ENCODE peak calls at places on chromosomes 3 and 15, in nine cellular contexts. L, M, N, J, B, I, T, R and W are unnamed samples.
A peak's percentile ranks its signal among the peaks of the same experiment; 100 is the strongest.

GRCh38 chr15:84570164-84570692 is 30.6 kb upstream of the ZSCAN2 start:
- DNase-seq in B (peak; percentile 61), R (peak; percentile 29), I (peak; percentile 72), J (no peak), L (no peak), N (no peak), T (no peak), M (peak; percentile 36), W (no peak)

GRCh38 chr3:33277193-33277882 is at the start of gene FBXL2:
- DNase-seq in T (peak; percentile 39), B (peak; percentile 45), M (peak; percentile 13), N (peak; percentile 65), R (no peak), J (peak; percentile 78), L (peak; percentile 56), I (peak; percentile 98), W (peak; percentile 73)

GRCh38 chr3:48739617-48739954 is 22.6 kb upstream of the IP6K2 start:
- DNase-seq in N (no peak), M (no peak), T (no peak), I (no peak), R (no peak), L (no peak), B (no peak), J (no peak), W (no peak)

GRCh38 chr15:61186905-61187865 is 41.9 kb downstream of the RORA start:
- DNase-seq in T (no peak), J (no peak), B (no peak), L (no peak), N (no peak), R (no peak), M (no peak), I (no peak), W (no peak)

GRCh38 chr15:94336817-94337537 is 105.6 kb downstream of the MCTP2 start:
- DNase-seq in T (no peak), I (no peak), N (no peak), M (no peak), R (no peak), L (no peak), B (no peak), J (no peak), W (no peak)

GRCh38 chr3:52012699-52013098 is 17.0 kb upstream of the RPL29 start:
- DNase-seq in M (no peak), T (no peak), N (no peak), L (no peak), B (no peak), R (no peak), I (no peak), J (no peak), W (no peak)

GRCh38 chr3:161149529-161149928 is 44.4 kb upstream of the B3GALNT1 start:
- DNase-seq in I (no peak), B (no peak), T (no peak), R (no peak), J (no peak), L (no peak), N (peak; percentile 79), M (no peak), W (no peak)

GRCh38 chr15:75578206-75578947 is 738 bp downstream of the PTPN9 start:
- DNase-seq in I (peak; percentile 64), B (peak; percentile 42), T (no peak), M (no peak), R (no peak), L (no peak), N (no peak), J (no peak), W (peak; percentile 31)

GRCh38 chr3:184554470-184554869 is 7.1 kb upstream of the EPHB3 start:
- DNase-seq in N (no peak), I (no peak), T (no peak), R (no peak), B (no peak), L (no peak), M (no peak), J (no peak), W (no peak)

GRCh38 chr3:97970131-97970530 is 2.1 kb downstream of the RIOX2 start:
- DNase-seq in T (no peak), M (no peak), R (no peak), J (no peak), N (no peak), L (no peak), B (no peak), I (no peak), W (no peak)

GRCh38 chr15:70341566-70341965 is 243.8 kb upstream of the TLE3 start:
- DNase-seq in T (no peak), B (no peak), N (no peak), M (no peak), J (no peak), L (no peak), I (peak; percentile 52), R (no peak), W (no peak)

GRCh38 chr3:110413807-110414748 is 657.5 kb upstream of the NECTIN3 start:
- DNase-seq in B (no peak), J (no peak), L (no peak), M (no peak), T (no peak), R (no peak), N (peak; percentile 40), I (no peak), W (no peak)

GRCh38 chr3:930866-931265 is 162.0 kb upstream of the CNTN6 start:
- DNase-seq in J (no peak), B (no peak), I (no peak), N (no peak), T (no peak), R (no peak), L (no peak), M (no peak), W (no peak)

GRCh38 chr3:195905970-195906864 is 2.1 kb downstream of the TNK2 start:
- DNase-seq in J (peak; percentile 17), M (no peak), I (no peak), R (no peak), L (peak; percentile 65), B (no peak), N (peak; percentile 63), T (peak; percentile 39), W (peak; percentile 68)

GRCh38 chr3:69433016-69433937 is 47.4 kb upstream of the FRMD4B start:
- DNase-seq in R (no peak), I (no peak), M (no peak), T (no peak), N (no peak), J (no peak), B (peak; percentile 15), L (no peak), W (no peak)

GRCh38 chr3:63015614-63016016 is 140.4 kb upstream of the CADPS start:
- DNase-seq in B (no peak), J (no peak), R (no peak), I (peak; percentile 96), T (no peak), L (no peak), M (no peak), N (peak; percentile 4), W (no peak)

GRCh38 chr15:47987908-47988532 is 132.8 kb upstream of the SLC24A5 start:
- DNase-seq in R (no peak), T (peak; percentile 41), J (peak; percentile 70), M (peak; percentile 71), N (peak; percentile 65), I (peak; percentile 58), L (peak; percentile 46), B (no peak), W (peak; percentile 62)

GRCh38 chr3:14244521-14244920 is 65.9 kb downstream of the LSM3 start:
- DNase-seq in L (no peak), R (no peak), J (no peak), T (no peak), I (peak; percentile 22), M (no peak), B (no peak), N (no peak), W (no peak)

GRCh38 chr15:68693071-68693470 is 114.3 kb downstream of the CORO2B start:
- DNase-seq in L (no peak), N (peak; percentile 27), B (no peak), R (no peak), T (no peak), J (no peak), M (peak; percentile 51), I (no peak), W (no peak)

GRCh38 chr15:100714034-100714748 is 111.8 kb downstream of the ASB7 start:
- DNase-seq in N (no peak), L (no peak), T (no peak), R (no peak), B (no peak), M (no peak), J (no peak), I (no peak), W (no peak)

GRCh38 chr15:27872355-27872754 is 226.8 kb downstream of the OCA2 start:
- DNase-seq in I (no peak), J (no peak), M (no peak), B (no peak), L (no peak), N (no peak), T (no peak), R (no peak), W (no peak)

GRCh38 chr3:96843505-96844203 is 29.3 kb downstream of the EPHA6 start:
- DNase-seq in M (no peak), I (no peak), R (no peak), B (no peak), L (no peak), T (no peak), J (no peak), N (no peak), W (peak; percentile 3)

GRCh38 chr3:43328653-43329052 is 42.3 kb downstream of the SNRK start:
- DNase-seq in R (no peak), I (no peak), M (no peak), T (no peak), N (no peak), B (no peak), J (no peak), L (no peak), W (no peak)

GRCh38 chr15:77012868-77013267 is 17.9 kb downstream of the PSTPIP1 start:
- DNase-seq in L (no peak), R (no peak), N (no peak), B (peak; percentile 48), J (no peak), T (no peak), I (no peak), M (no peak), W (no peak)

GRCh38 chr3:122941233-122942206 is 86.0 kb downstream of the SEMA5B start:
- DNase-seq in T (no peak), I (no peak), J (no peak), R (no peak), L (no peak), B (no peak), N (no peak), M (peak; percentile 33), W (no peak)

GRCh38 chr3:48748754-48749153 is 31.7 kb upstream of the IP6K2 start:
- DNase-seq in J (no peak), L (no peak), M (no peak), I (no peak), N (no peak), T (no peak), B (no peak), R (no peak), W (no peak)

GRCh38 chr3:142211034-142211433 is 14.4 kb downstream of the GK5 start:
- DNase-seq in I (peak; percentile 69), L (no peak), M (peak; percentile 18), J (no peak), R (no peak), B (no peak), T (no peak), N (no peak), W (peak; percentile 43)

GRCh38 chr15:52445553-52445952 is 83.1 kb downstream of the MYO5A start:
- DNase-seq in M (no peak), I (no peak), B (no peak), L (no peak), J (no peak), R (no peak), T (no peak), N (no peak), W (no peak)

GRCh38 chr3:172522871-172523818 is at the start of gene TNFSF10:
- DNase-seq in L (peak; percentile 69), J (no peak), N (no peak), T (no peak), I (peak; percentile 64), R (peak; percentile 29), B (peak; percentile 70), M (peak; percentile 60), W (no peak)

GRCh38 chr3:81726735-81727134 is 34.7 kb downstream of the GBE1 start:
- DNase-seq in T (peak; percentile 34), I (no peak), J (no peak), R (no peak), N (no peak), L (no peak), B (no peak), M (no peak), W (no peak)

GRCh38 chr3:40079203-40079844 is 230.2 kb upstream of the EIF1B start:
- DNase-seq in N (no peak), J (no peak), B (no peak), M (no peak), T (no peak), R (no peak), I (no peak), L (no peak), W (no peak)